ENCODE peak calls at places on chromosome 4, in four cellular contexts. B, A, R and W are unnamed samples.

GRCh38 chr4:47490550-47490949 is 5.5 kb downstream of the ATP10D start:
- DNase-seq in R (no peak), B (no peak), A (no peak), W (no peak)

GRCh38 chr4:188941524-188942109 is 802.4 kb downstream of the TRIML1 start:
- DNase-seq in A (no peak), B (no peak), R (no peak), W (no peak)

GRCh38 chr4:154612472-154613414 is at the start of gene FGG:
- DNase-seq in B (no peak), A (no peak), R (no peak), W (no peak)

GRCh38 chr4:8269535-8270417 is at the start of gene HTRA3:
- DNase-seq in R (no peak), B (no peak), A (peak), W (no peak)

GRCh38 chr4:19224820-19225219 is 1026.9 kb upstream of the SLIT2 start:
- DNase-seq in A (peak), R (no peak), B (no peak), W (no peak)

GRCh38 chr4:170047774-170048354 is 21.7 kb upstream of the MFAP3L start:
- DNase-seq in B (peak), A (peak), R (no peak), W (peak)

GRCh38 chr4:102503831-102504786 is 3.0 kb downstream of the NFKB1 start:
- DNase-seq in A (no peak), R (no peak), B (no peak), W (no peak)

GRCh38 chr4:96205143-96205542 is 365.2 kb downstream of the PDHA2 start:
- DNase-seq in B (no peak), R (no peak), A (no peak), W (no peak)

GRCh38 chr4:24211821-24212220 is 322.0 kb upstream of the PPARGC1A start:
- DNase-seq in R (no peak), A (no peak), B (no peak), W (no peak)

GRCh38 chr4:183164963-183165362 is 65.9 kb downstream of the WWC2 start:
- DNase-seq in R (no peak), B (no peak), A (no peak), W (no peak)

GRCh38 chr4:4859010-4859798 is at the start of gene MSX1:
- DNase-seq in B (peak), R (peak), A (peak), W (peak)

GRCh38 chr4:145511913-145512522 is 30.4 kb downstream of the SMAD1 start:
- DNase-seq in A (no peak), R (no peak), B (no peak), W (no peak)

GRCh38 chr4:833731-834367 is 7.9 kb upstream of the CPLX1 start:
- DNase-seq in B (no peak), R (no peak), A (no peak), W (no peak)

GRCh38 chr4:57136281-57136680 is 26.1 kb upstream of the IGFBP7 start:
- DNase-seq in R (no peak), A (no peak), B (no peak), W (no peak)

GRCh38 chr4:139740531-139741041 is 75.0 kb downstream of the MGST2 start:
- DNase-seq in R (no peak), B (peak), A (no peak), W (peak)

GRCh38 chr4:128601992-128602695 is 207.4 kb upstream of the JADE1 start:
- DNase-seq in A (no peak), R (no peak), B (no peak), W (no peak)

GRCh38 chr4:2812985-2813384 is 20.1 kb downstream of the SH3BP2 start:
- DNase-seq in R (no peak), B (no peak), A (no peak), W (no peak)

GRCh38 chr4:2646386-2647149 is 109.6 kb downstream of the TNIP2 start:
- DNase-seq in B (no peak), R (no peak), A (no peak), W (no peak)

GRCh38 chr4:144575181-144575580 is 70.8 kb upstream of the HHIP start:
- DNase-seq in R (peak), B (peak), A (no peak), W (peak)

GRCh38 chr4:145887241-145887964 is 51.2 kb downstream of the ZNF827 start:
- DNase-seq in R (no peak), A (no peak), B (no peak), W (no peak)

GRCh38 chr4:183384983-183385382 is 59.5 kb upstream of the CDKN2AIP start:
- DNase-seq in R (no peak), B (no peak), A (no peak), W (no peak)

GRCh38 chr4:53050361-53050774 is 188.3 kb downstream of the RASL11B start:
- DNase-seq in R (no peak), A (no peak), B (no peak), W (no peak)

GRCh38 chr4:68385267-68385666 is 35.4 kb upstream of the YTHDC1 start:
- DNase-seq in A (no peak), B (no peak), R (no peak), W (no peak)

GRCh38 chr4:114087596-114088230 is 108.3 kb upstream of the ARSJ start:
- DNase-seq in R (no peak), B (no peak), A (no peak), W (no peak)

GRCh38 chr4:55549888-55550287 is 3.2 kb upstream of the CLOCK start:
- DNase-seq in A (no peak), R (no peak), B (no peak), W (no peak)

GRCh38 chr4:91243132-91243531 is 1060.6 kb upstream of the GRID2 start:
- DNase-seq in R (no peak), A (no peak), B (no peak), W (no peak)

GRCh38 chr4:47075919-47076318 is 44.6 kb downstream of the GABRB1 start:
- DNase-seq in R (peak), B (no peak), A (no peak), W (no peak)

GRCh38 chr4:10461091-10461849 is 4.0 kb upstream of the ZNF518B start:
- DNase-seq in A (peak), B (no peak), R (no peak), W (no peak)

GRCh38 chr4:118682928-118683327 is 2.3 kb upstream of the METTL14 start:
- DNase-seq in A (no peak), R (no peak), B (no peak), W (no peak)

GRCh38 chr4:80173387-80173786 is 23.9 kb upstream of the PRDM8 start:
- DNase-seq in A (peak), B (no peak), R (no peak), W (no peak)